ENCODE peak calls at places on chromosomes 12 and 14, in ten cellular contexts. E is EH; P is SJCRH30; Z is tibial artery; D is psoas muscle; M is DMS 273 treated with DMSO at 0.1 percent for 48 hours; F is NCI-H510A treated with DMSO at 0.1 percent for 48 hours; K is GM12864; O is fibroblast of gingiva; H is stimulated activated CD8-positive, alpha-beta memory T cell treated with anti-CD3 and anti-CD28 coated beads, Interleukin-7, amount 100 ng/mL, for 1 hour. L is an unnamed sample.
A peak's percentile ranks its signal among the peaks of the same experiment; 100 is the strongest.

GRCh38 chr14:74667758-74668157 is 45.1 kb downstream of the AREL1 start:
- DNase-seq in D (no peak), P (no peak), Z (no peak), H (no peak), M (no peak), O (no peak), K (no peak), F (no peak), E (peak; percentile 91), L (no peak)

GRCh38 chr12:96177013-96177412 is 17.2 kb upstream of the ELK3 start:
- DNase-seq in M (no peak), E (peak; percentile 49), Z (no peak), D (no peak), O (no peak), P (no peak), K (no peak), F (no peak), H (no peak), L (no peak)

GRCh38 chr12:105382771-105383632 is 52.5 kb downstream of the C12orf75 start:
- DNase-seq in D (no peak), P (peak; percentile 77), Z (no peak), O (peak; percentile 68), M (no peak), H (no peak), E (peak; percentile 77), K (peak; percentile 26), F (peak; percentile 68), L (no peak)

GRCh38 chr12:132502149-132502881 is 12.4 kb downstream of the FBRSL1 start:
- DNase-seq in O (no peak), P (no peak), Z (no peak), K (no peak), F (no peak), M (no peak), H (no peak), E (peak; percentile 7), D (no peak), L (no peak)

GRCh38 chr12:29426516-29426915 is 45.5 kb upstream of the ERGIC2 start:
- DNase-seq in Z (no peak), H (no peak), O (no peak), F (no peak), E (no peak), D (no peak), M (no peak), K (no peak), P (no peak), L (no peak)

GRCh38 chr14:63266106-63266505 is 52.6 kb downstream of the GPHB5 start:
- DNase-seq in F (no peak), P (peak; percentile 22), Z (no peak), H (no peak), K (no peak), M (no peak), E (no peak), O (no peak), D (no peak), L (no peak)

GRCh38 chr12:46556820-46557524 is 184.4 kb upstream of the SLC38A2 start:
- DNase-seq in K (no peak), F (no peak), D (no peak), Z (no peak), E (peak; percentile 92), O (peak; percentile 42), P (no peak), H (no peak), M (no peak), L (no peak)

GRCh38 chr14:92717571-92718042 is 30.8 kb downstream of the LGMN start:
- DNase-seq in Z (no peak), P (no peak), F (no peak), M (no peak), E (no peak), O (no peak), H (no peak), K (no peak), D (no peak), L (no peak)

GRCh38 chr14:63362305-63362914 is 43.7 kb upstream of the GPHB5 start:
- DNase-seq in Z (no peak), K (no peak), O (no peak), H (no peak), D (no peak), M (no peak), E (no peak), F (no peak), P (no peak), L (no peak)

GRCh38 chr14:53956427-53957201 is at the start of gene BMP4:
- DNase-seq in E (peak; percentile 70), K (no peak), H (no peak), Z (peak; percentile 88), F (no peak), M (no peak), O (peak; percentile 44), P (no peak), D (peak; percentile 84), L (peak; percentile 54)

GRCh38 chr14:74826574-74826973 is 49.4 kb downstream of the PROX2 start:
- DNase-seq in E (no peak), F (no peak), Z (no peak), K (no peak), M (no peak), P (no peak), O (no peak), H (no peak), D (no peak), L (no peak)

GRCh38 chr12:47946413-47947107 is 16.8 kb upstream of the TMEM106C start:
- DNase-seq in O (no peak), E (peak; percentile 44), P (peak; percentile 33), F (no peak), M (no peak), D (no peak), K (no peak), H (no peak), Z (no peak), L (no peak)

GRCh38 chr12:76871082-76871481 is 7.7 kb downstream of the CSRP2 start:
- DNase-seq in M (no peak), D (no peak), O (no peak), Z (no peak), E (no peak), H (no peak), F (no peak), P (no peak), K (no peak), L (no peak)

GRCh38 chr12:114729731-114730130 is 45.8 kb upstream of the TBX3 start:
- DNase-seq in E (peak; percentile 72), O (peak; percentile 19), F (no peak), P (no peak), K (no peak), M (no peak), D (no peak), Z (no peak), H (no peak), L (no peak)

GRCh38 chr14:81946808-81947798 is 413.4 kb upstream of the SEL1L start:
- DNase-seq in D (no peak), E (no peak), H (no peak), O (no peak), F (no peak), K (no peak), Z (no peak), M (no peak), P (peak; percentile 83), L (no peak)

GRCh38 chr14:76331328-76332011 is 44.5 kb upstream of the ESRRB start:
- DNase-seq in E (no peak), K (no peak), H (no peak), F (no peak), D (no peak), M (no peak), O (no peak), P (no peak), Z (no peak), L (no peak)

GRCh38 chr14:72701610-72702009 is 192.3 kb downstream of the DPF3 start:
- DNase-seq in Z (peak; percentile 55), D (no peak), F (no peak), K (no peak), P (no peak), O (no peak), E (peak; percentile 56), M (no peak), H (no peak), L (no peak)

GRCh38 chr12:113555226-113555625 is 83.6 kb upstream of the LHX5 start:
- DNase-seq in O (no peak), K (no peak), D (no peak), H (no peak), E (peak; percentile 84), M (no peak), F (no peak), Z (no peak), P (no peak), L (no peak)

GRCh38 chr14:101196795-101197590 is 293.5 kb upstream of the RTL1 start:
- DNase-seq in F (no peak), H (no peak), D (no peak), M (no peak), E (peak; percentile 11), P (no peak), K (no peak), Z (peak; percentile 40), O (no peak), L (peak; percentile 36)

GRCh38 chr12:6772331-6772695 is at the start of gene LAG3:
- DNase-seq in F (no peak), H (no peak), D (no peak), O (no peak), M (no peak), E (no peak), P (no peak), K (no peak), Z (no peak), L (no peak)

GRCh38 chr12:98912401-98912800 is 267.3 kb downstream of the APAF1 start:
- DNase-seq in P (no peak), E (no peak), K (no peak), F (no peak), O (no peak), H (no peak), Z (no peak), D (no peak), M (no peak), L (no peak)

GRCh38 chr14:33484264-33484663 is 466.6 kb downstream of the EGLN3 start:
- DNase-seq in O (no peak), H (no peak), K (no peak), F (no peak), D (no peak), P (no peak), E (no peak), Z (no peak), M (no peak), L (no peak)

GRCh38 chr12:76135456-76135855 is 51.0 kb upstream of the NAP1L1 start:
- DNase-seq in P (no peak), K (no peak), M (no peak), Z (no peak), D (no peak), H (no peak), F (no peak), O (no peak), E (no peak), L (no peak)

GRCh38 chr12:52918351-52918750 is 13.5 kb upstream of the KRT8 start:
- DNase-seq in F (peak; percentile 46), D (no peak), K (no peak), Z (no peak), H (no peak), P (no peak), O (no peak), E (no peak), M (no peak), L (no peak)

GRCh38 chr12:6342140-6342889 is 439 bp upstream of the TNFRSF1A start:
- DNase-seq in P (no peak), E (no peak), O (no peak), H (no peak), M (no peak), D (no peak), K (no peak), Z (no peak), F (peak; percentile 32), L (no peak)

GRCh38 chr12:119803391-119803791 is 73.7 kb downstream of the CIT start:
- DNase-seq in O (peak; percentile 78), P (no peak), H (no peak), M (no peak), F (peak; percentile 34), D (peak; percentile 16), Z (peak; percentile 22), E (peak; percentile 43), K (no peak), L (no peak)

GRCh38 chr12:132604108-132605054 is 6.0 kb downstream of the LRCOL1 start:
- DNase-seq in P (no peak), M (no peak), K (no peak), E (no peak), D (no peak), Z (no peak), F (no peak), O (no peak), H (no peak), L (no peak)

GRCh38 chr14:56247495-56248087 is 129.4 kb downstream of the PELI2 start:
- DNase-seq in D (no peak), E (peak; percentile 17), Z (no peak), F (peak; percentile 16), H (no peak), P (no peak), K (no peak), M (no peak), O (no peak), L (no peak)